ENCODE peak calls at places on chromosomes 12 and 14, in nine cellular contexts. X is CD14-positive monocyte, D is SHP77, W is HT1080, U is GM04504, C is HCEC 1CT, V is neural crest cell, A is testis, O is Right ventricle myocardium superior. P is an unnamed sample.

GRCh38 chr12:25801621-25802243 is 156.8 kb upstream of the RASSF8 start:
- DNase-seq in A (no peak), X (no peak), C (no peak), V (no peak), O (no peak), U (no peak), W (no peak), D (no peak), P (no peak)

GRCh38 chr14:54762296-54762695 is 140.3 kb downstream of the GCH1 start:
- DNase-seq in O (no peak), X (no peak), V (no peak), A (no peak), D (no peak), W (peak), C (no peak), U (no peak), P (no peak)

GRCh38 chr12:50354908-50355307 is 41.5 kb downstream of the FAM186A start:
- DNase-seq in W (no peak), C (peak), A (no peak), U (no peak), V (no peak), X (no peak), D (no peak), O (no peak), P (no peak)

GRCh38 chr12:126437934-126438333 is 1372.7 kb downstream of the AACS start:
- DNase-seq in D (no peak), W (no peak), V (no peak), O (no peak), A (no peak), X (no peak), U (no peak), C (no peak), P (no peak)

GRCh38 chr12:92879698-92880322 is 49.3 kb downstream of the EEA1 start:
- DNase-seq in U (no peak), V (no peak), A (no peak), C (no peak), D (no peak), O (no peak), X (no peak), W (no peak), P (peak)

GRCh38 chr12:10027311-10028099 is 3.0 kb upstream of the CLEC9A start:
- DNase-seq in A (no peak), O (no peak), U (peak), D (no peak), W (peak), V (no peak), C (peak), X (peak), P (no peak)

GRCh38 chr12:113740699-113741098 is 225.4 kb downstream of the RBM19 start:
- DNase-seq in C (no peak), X (no peak), W (no peak), V (no peak), U (no peak), A (no peak), D (no peak), O (no peak), P (no peak)

GRCh38 chr14:39762576-39763401 is 330.6 kb upstream of the FBXO33 start:
- DNase-seq in C (no peak), U (no peak), W (peak), A (no peak), V (no peak), D (no peak), O (no peak), X (no peak), P (no peak)

GRCh38 chr12:7092229-7092985 is at the start of gene C1R:
- DNase-seq in D (no peak), C (peak), X (no peak), V (peak), W (peak), O (peak), U (peak), A (peak), P (peak)

GRCh38 chr14:33847066-33847465 is 103.8 kb downstream of the EGLN3 start:
- DNase-seq in O (no peak), A (no peak), W (no peak), C (no peak), U (peak), V (no peak), D (no peak), X (no peak), P (no peak)